ENCODE peak calls at places on chromosomes 7 and 10, in seven cellular contexts. C, H, F, L, K, G and N are unnamed samples.

GRCh38 chr7:32594965-32595364 is 99.7 kb downstream of the AVL9 start:
- DNase-seq in K (peak), G (no peak), H (no peak), L (no peak), C (no peak), F (peak), N (no peak)

GRCh38 chr7:153543232-153543631 is 509.0 kb upstream of the DPP6 start:
- DNase-seq in L (no peak), H (no peak), C (no peak), K (no peak), F (no peak), G (no peak), N (no peak)

GRCh38 chr7:8015095-8015745 is 46.6 kb downstream of the GLCCI1 start:
- DNase-seq in K (no peak), G (no peak), F (no peak), L (no peak), C (no peak), H (no peak), N (no peak)

GRCh38 chr7:112449353-112449752 is 907 bp upstream of the IFRD1 start:
- DNase-seq in L (peak), K (peak), G (no peak), H (no peak), F (peak), C (peak), N (peak)

GRCh38 chr7:157397751-157398691 is 61.2 kb downstream of the DNAJB6 start:
- DNase-seq in K (peak), G (peak), F (peak), H (peak), C (peak), L (no peak), N (peak)

GRCh38 chr7:45408407-45408737 is 165.8 kb upstream of the ADCY1 start:
- DNase-seq in K (no peak), H (no peak), L (no peak), C (no peak), G (no peak), F (no peak), N (no peak)

GRCh38 chr10:49359349-49360231 is 36.3 kb downstream of the DRGX start:
- DNase-seq in K (no peak), L (no peak), C (peak), G (peak), H (peak), F (no peak), N (no peak)

GRCh38 chr10:70542565-70542938 is 60.0 kb downstream of the PRF1 start:
- DNase-seq in L (no peak), F (no peak), G (no peak), C (peak), K (no peak), H (no peak), N (no peak)

GRCh38 chr10:114544045-114544659 is 113.9 kb downstream of the ABLIM1 start:
- DNase-seq in G (no peak), C (peak), H (no peak), L (no peak), K (no peak), F (no peak), N (no peak)

GRCh38 chr10:49158399-49158798 is 24.6 kb upstream of the FAM170B start:
- DNase-seq in F (no peak), L (no peak), C (no peak), G (peak), K (no peak), H (no peak), N (no peak)

GRCh38 chr7:127652333-127653248 is 597 bp downstream of the SND1 start:
- DNase-seq in K (peak), G (no peak), H (no peak), F (peak), C (peak), L (no peak), N (no peak)

GRCh38 chr7:22779697-22780096 is 43.0 kb downstream of the TOMM7 start:
- DNase-seq in H (no peak), L (no peak), C (no peak), K (no peak), G (no peak), F (peak), N (peak)

GRCh38 chr10:132120734-132121510 is 55.2 kb downstream of the JAKMIP3 start:
- DNase-seq in L (no peak), K (no peak), G (no peak), F (no peak), C (no peak), H (no peak), N (no peak)

GRCh38 chr10:22335204-22335956 is 9.9 kb upstream of the SPAG6 start:
- DNase-seq in F (peak), G (peak), C (peak), L (no peak), K (peak), H (no peak), N (peak)

GRCh38 chr7:133827707-133828580 is 299.2 kb upstream of the LRGUK start:
- DNase-seq in G (no peak), L (no peak), H (no peak), F (peak), K (peak), C (no peak), N (no peak)

GRCh38 chr10:49601857-49602256 is 8.3 kb upstream of the SLC18A3 start:
- DNase-seq in C (peak), L (no peak), H (no peak), G (no peak), F (peak), K (no peak), N (peak)

GRCh38 chr10:82924711-82925110 is 1049.7 kb downstream of the NRG3 start:
- DNase-seq in L (no peak), C (no peak), H (no peak), G (no peak), K (no peak), F (no peak), N (no peak)
- H3K9ac ChIP-seq in L (no peak), C (no peak), H (no peak), G (no peak), K (no peak), F (no peak), N (no peak)

DNA sequence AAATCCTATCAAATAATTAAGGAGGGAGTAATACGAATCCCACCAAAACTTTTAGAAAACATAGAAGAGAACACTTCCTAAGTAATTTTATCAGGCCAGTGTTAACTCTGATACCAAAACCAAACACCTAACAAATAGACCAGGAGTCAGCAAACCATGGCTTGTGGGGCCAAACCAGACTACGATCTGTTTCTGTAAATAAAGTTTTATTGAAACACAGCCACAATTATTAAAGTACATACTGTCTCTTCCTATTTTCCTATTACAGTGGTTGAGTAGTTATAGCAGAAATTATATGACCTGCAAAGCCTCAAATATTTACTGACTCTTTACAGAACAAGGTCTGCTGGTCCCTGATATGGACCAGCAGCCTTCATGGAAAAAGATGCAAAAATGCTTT is 73.1 kb upstream of the ELN start:
- DNase-seq in K (no peak), C (no peak), H (no peak), G (no peak), F (no peak), L (no peak), N (no peak)
- H3K9ac ChIP-seq in K (no peak), C (no peak), H (no peak), G (no peak), F (no peak), L (no peak), N (no peak)

GRCh38 chr7:6226194-6226799 is 46.1 kb downstream of the CYTH3 start:
- DNase-seq in C (no peak), K (peak), G (no peak), F (peak), L (no peak), H (no peak), N (peak)

GRCh38 chr7:6228363-6228762 is 44.1 kb downstream of the CYTH3 start:
- DNase-seq in C (no peak), H (no peak), L (no peak), F (peak), G (no peak), K (no peak), N (no peak)

GRCh38 chr7:6231184-6231583 is 41.2 kb downstream of the CYTH3 start:
- DNase-seq in C (no peak), F (no peak), G (no peak), H (no peak), K (no peak), L (no peak), N (no peak)

GRCh38 chr7:6228865-6229264 is 43.6 kb downstream of the CYTH3 start:
- DNase-seq in L (no peak), G (no peak), C (no peak), F (peak), K (no peak), H (no peak), N (no peak)

GRCh38 chr7:6227294-6227846 is 45.1 kb downstream of the CYTH3 start:
- DNase-seq in L (no peak), G (no peak), F (peak), C (no peak), K (no peak), H (no peak), N (no peak)
- H3K9ac ChIP-seq in L (no peak), G (no peak), F (no peak), C (no peak), K (peak), H (no peak), N (no peak)

GRCh38 chr10:119655566-119656001 is 4.4 kb downstream of the BAG3 start:
- DNase-seq in C (peak), L (no peak), G (no peak), K (peak), H (no peak), F (peak), N (peak)
- H3K9ac ChIP-seq in C (peak), L (no peak), G (no peak), K (peak), H (no peak), F (peak), N (no peak)

DNA sequence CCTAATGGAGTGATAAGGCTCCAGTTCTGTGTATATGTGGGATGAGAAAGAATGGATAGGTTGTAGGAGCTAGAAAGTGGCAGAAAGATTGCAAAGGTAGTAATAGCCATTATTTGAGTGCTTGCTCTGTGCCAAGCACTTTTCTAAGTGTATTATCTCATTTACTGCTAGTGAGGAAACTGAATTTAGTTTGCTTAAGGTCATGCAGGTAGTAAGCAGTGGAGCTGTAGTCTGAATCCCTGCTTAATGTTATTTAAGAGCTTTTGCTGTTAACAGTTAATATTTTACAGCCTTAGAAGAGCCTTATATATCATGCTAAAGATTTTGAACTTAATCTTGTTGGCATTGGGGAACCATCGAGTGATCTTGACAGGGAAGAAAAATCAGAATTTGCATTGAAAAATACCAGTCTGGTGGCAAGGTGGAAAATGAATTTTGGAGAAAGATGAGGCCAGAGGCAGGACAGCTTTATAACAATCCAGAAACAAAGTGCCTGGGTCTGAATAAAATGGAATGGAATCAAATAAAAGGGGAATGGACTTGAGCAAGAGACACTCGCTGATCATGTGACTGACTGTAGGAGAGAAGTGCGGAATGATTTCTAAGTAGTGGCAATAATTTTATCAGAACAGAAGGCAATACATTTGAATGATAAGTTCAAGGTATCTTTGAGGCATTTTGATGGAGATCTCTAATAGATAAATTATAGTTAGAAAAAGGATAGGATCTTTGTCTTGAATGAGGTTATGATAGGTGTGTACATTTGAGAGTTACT is 15.2 kb downstream of the CAPZA2 start:
- DNase-seq in H (no peak), G (no peak), F (no peak), K (no peak), C (no peak), L (no peak), N (no peak)
- H3K9ac ChIP-seq in H (no peak), G (no peak), F (no peak), K (no peak), C (no peak), L (no peak), N (no peak)

GRCh38 chr7:116354546-116355422 is 144.4 kb downstream of the TES start:
- DNase-seq in K (peak), H (no peak), C (peak), F (peak), L (peak), G (peak), N (peak)

GRCh38 chr7:116356333-116356965 is 143.1 kb upstream of the CAV2 start:
- DNase-seq in K (no peak), F (no peak), H (no peak), L (no peak), C (no peak), G (no peak), N (no peak)

GRCh38 chr7:116355423-116355765 is 144.1 kb upstream of the CAV2 start:
- DNase-seq in F (no peak), G (no peak), C (no peak), K (no peak), L (no peak), H (no peak), N (no peak)

GRCh38 chr7:116356979-116357378 is 142.6 kb upstream of the CAV2 start:
- DNase-seq in C (no peak), L (no peak), H (no peak), G (no peak), F (peak), K (peak), N (no peak)

GRCh38 chr7:116357776-116358670 is 141.5 kb upstream of the CAV2 start:
- DNase-seq in C (peak), K (peak), H (no peak), F (peak), L (no peak), G (no peak), N (no peak)
- H3K9ac ChIP-seq in C (peak), K (no peak), H (no peak), F (no peak), L (peak), G (no peak), N (no peak)

DNA sequence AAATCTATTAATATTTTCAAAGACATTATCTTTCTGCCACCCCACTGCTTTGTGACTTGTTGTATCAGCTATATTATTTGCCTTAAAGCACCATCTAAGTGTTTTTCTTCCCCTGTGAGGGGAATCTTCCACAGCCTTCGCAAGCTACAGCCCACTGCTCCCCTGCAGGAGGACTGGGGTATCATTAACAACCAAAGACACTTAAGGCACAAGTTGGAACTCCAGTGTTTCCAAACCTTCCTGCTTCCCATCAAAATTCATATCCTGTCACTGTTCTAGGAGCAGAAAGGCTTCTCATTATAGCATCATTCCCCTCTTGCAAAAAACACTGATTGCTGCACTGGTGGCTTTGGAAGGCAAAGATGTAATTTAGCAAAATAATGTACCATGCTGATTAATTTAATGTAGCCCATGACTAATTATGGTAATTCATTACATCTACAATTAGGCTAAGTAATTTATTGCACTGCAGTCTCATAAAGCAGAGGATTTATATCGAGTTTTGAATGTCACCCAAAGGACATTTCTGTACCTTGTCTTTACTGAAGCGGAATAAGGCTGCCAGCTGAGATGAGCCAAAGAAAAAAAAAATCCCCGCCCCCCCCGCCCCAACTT is 207.1 kb downstream of the SKAP2 start:
- DNase-seq in C (no peak), L (no peak), G (no peak), K (no peak), F (no peak), H (no peak), N (no peak)
- H3K9ac ChIP-seq in C (no peak), L (no peak), G (no peak), K (no peak), F (no peak), H (no peak), N (no peak)

DNA sequence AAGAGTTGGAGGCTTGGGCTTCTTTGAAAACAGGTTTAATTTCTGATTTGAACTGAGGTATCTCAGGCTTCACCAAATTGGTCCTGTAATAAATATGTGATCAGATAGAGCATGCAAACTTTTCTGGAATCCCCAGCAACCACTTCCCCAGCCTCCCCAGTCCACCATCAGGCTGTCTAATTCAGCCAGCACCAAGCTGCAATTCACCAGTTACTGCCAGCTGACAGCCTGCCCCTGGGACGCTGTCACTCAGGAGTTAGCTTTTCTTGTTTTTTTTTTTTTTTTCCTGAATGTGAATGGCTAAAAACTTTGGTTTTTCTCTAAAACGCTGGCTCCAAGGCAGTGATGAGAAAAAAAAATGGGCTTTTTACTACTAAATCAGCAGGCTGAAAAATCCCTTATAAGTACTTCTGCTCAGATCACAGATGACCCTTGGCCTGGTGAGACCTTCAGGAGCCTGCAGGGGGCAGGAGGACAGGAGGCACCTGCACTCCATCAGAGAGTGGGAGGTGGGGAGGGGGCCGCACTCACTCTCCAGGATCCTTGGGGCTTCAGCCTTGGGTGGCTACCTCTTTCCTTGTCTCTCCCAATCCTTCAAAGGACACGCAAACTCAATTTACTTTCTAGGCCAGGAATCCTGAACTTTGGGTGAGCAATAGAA is 349.4 kb downstream of the GATA3 start:
- DNase-seq in G (peak), L (no peak), F (no peak), H (peak), C (no peak), K (no peak), N (no peak)
- H3K9ac ChIP-seq in G (no peak), L (no peak), F (no peak), H (no peak), C (peak), K (no peak), N (no peak)